ENCODE peak calls at places on chromosomes 2 and 18, in eight cellular contexts. U is psoas muscle; R is B cell; S is CD8-positive, alpha-beta T cell; V is AG09319; D is GM06990; M is type B pancreatic cell; X is kidney epithelial cell. G is an unnamed sample.

GRCh38 chr2:239584986-239585385 is 184.2 kb upstream of the HDAC4 start:
- DNase-seq in U (no peak), R (no peak), S (no peak), V (no peak), D (no peak), M (no peak), X (no peak), G (no peak)

GRCh38 chr18:32867330-32867729 is 94.5 kb upstream of the KLHL14 start:
- DNase-seq in U (no peak), R (peak; percentile 58), S (no peak), V (no peak), D (no peak), M (no peak), X (no peak), G (no peak)

GRCh38 chr2:170408461-170409163 is 230.7 kb downstream of the MYO3B start:
- DNase-seq in U (no peak), R (no peak), S (no peak), V (no peak), D (peak; percentile 23), M (no peak), X (no peak), G (no peak)

GRCh38 chr18:79523738-79524180 is 128.0 kb downstream of the NFATC1 start:
- DNase-seq in U (no peak), R (peak; percentile 83), S (peak; percentile 73), V (no peak), D (no peak), M (no peak), X (no peak), G (peak; percentile 79)

GRCh38 chr2:21123473-21124393 is at the start of gene TDRD15:
- DNase-seq in U (no peak), R (no peak), S (no peak), V (no peak), D (no peak), M (no peak), X (no peak), G (no peak)

GRCh38 chr2:164178835-164179470 is 442.3 kb downstream of the GRB14 start:
- DNase-seq in U (no peak), R (no peak), S (no peak), V (no peak), D (no peak), M (no peak), X (peak; percentile 25), G (no peak)

GRCh38 chr2:221762496-221762895 is 190.4 kb upstream of the EPHA4 start:
- DNase-seq in U (no peak), R (no peak), S (no peak), V (no peak), D (no peak), M (no peak), X (no peak), G (no peak)

GRCh38 chr18:5066380-5066977 is 130.6 kb downstream of the AKAIN1 start:
- DNase-seq in U (no peak), R (no peak), S (no peak), V (no peak), D (no peak), M (no peak), X (no peak), G (no peak)

GRCh38 chr2:172173307-172173706 is 70.6 kb upstream of the DLX2 start:
- DNase-seq in U (no peak), R (no peak), S (no peak), V (no peak), D (no peak), M (no peak), X (no peak), G (no peak)

GRCh38 chr2:214484239-214484638 is 73.4 kb downstream of the VWC2L start:
- DNase-seq in U (no peak), R (no peak), S (no peak), V (no peak), D (no peak), M (no peak), X (no peak), G (no peak)

GRCh38 chr2:2656046-2656715 is 325.1 kb upstream of the MYT1L start:
- DNase-seq in U (no peak), R (no peak), S (no peak), V (no peak), D (no peak), M (no peak), X (no peak), G (no peak)

GRCh38 chr18:22505136-22505535 is 87.4 kb upstream of the CTAGE1 start:
- DNase-seq in U (no peak), R (no peak), S (no peak), V (peak; percentile 57), D (no peak), M (no peak), X (no peak), G (no peak)

GRCh38 chr18:13147146-13147545 is 71.4 kb upstream of the LDLRAD4 start:
- DNase-seq in U (no peak), R (no peak), S (no peak), V (no peak), D (no peak), M (no peak), X (no peak), G (no peak)

GRCh38 chr18:36509646-36510197 is 212.2 kb downstream of the FHOD3 start:
- DNase-seq in U (no peak), R (no peak), S (no peak), V (no peak), D (no peak), M (no peak), X (no peak), G (no peak)

GRCh38 chr2:190682168-190682567 is 33.3 kb downstream of the NAB1 start:
- DNase-seq in U (no peak), R (no peak), S (no peak), V (no peak), D (no peak), M (no peak), X (no peak), G (no peak)

GRCh38 chr2:31254237-31255203 is 20.6 kb downstream of the EHD3 start:
- DNase-seq in U (no peak), R (no peak), S (no peak), V (no peak), D (no peak), M (no peak), X (no peak), G (no peak)

GRCh38 chr2:236994361-236994760 is 91.3 kb upstream of the COPS8 start:
- DNase-seq in U (no peak), R (no peak), S (no peak), V (no peak), D (no peak), M (no peak), X (no peak), G (no peak)

GRCh38 chr2:191189112-191189635 is 38.4 kb upstream of the STAT4 start:
- DNase-seq in U (no peak), R (no peak), S (no peak), V (no peak), D (no peak), M (no peak), X (no peak), G (no peak)

GRCh38 chr2:86806059-86806857 is 15.5 kb upstream of the CD8A start:
- DNase-seq in U (no peak), R (no peak), S (peak; percentile 37), V (no peak), D (no peak), M (no peak), X (no peak), G (no peak)

GRCh38 chr2:239804161-239805042 is 220.7 kb downstream of the NDUFA10 start:
- DNase-seq in U (no peak), R (no peak), S (no peak), V (no peak), D (no peak), M (peak; percentile 58), X (no peak), G (no peak)

GRCh38 chr18:39167990-39168389 is 1602.4 kb upstream of the CELF4 start:
- DNase-seq in U (no peak), R (no peak), S (no peak), V (no peak), D (no peak), M (no peak), X (no peak), G (no peak)

GRCh38 chr2:219597552-219598307 is at the start of gene STK11IP:
- DNase-seq in U (peak; percentile 97), R (peak; percentile 92), S (peak; percentile 93), V (peak; percentile 91), D (peak; percentile 97), M (peak; percentile 93), X (peak; percentile 90), G (peak; percentile 94)

GRCh38 chr2:168212866-168213265 is 34.5 kb downstream of the STK39 start:
- DNase-seq in U (no peak), R (no peak), S (no peak), V (no peak), D (no peak), M (no peak), X (no peak), G (no peak)

GRCh38 chr18:58615150-58616132 is 13.4 kb downstream of the ALPK2 start:
- DNase-seq in U (no peak), R (no peak), S (peak; percentile 59), V (no peak), D (peak; percentile 71), M (no peak), X (no peak), G (peak; percentile 61)

GRCh38 chr2:113940891-113941290 is 51.0 kb downstream of the ACTR3 start:
- DNase-seq in U (no peak), R (no peak), S (no peak), V (no peak), D (no peak), M (no peak), X (no peak), G (no peak)

GRCh38 chr2:46683541-46683940 is 204.2 kb downstream of the TMEM247 start:
- DNase-seq in U (no peak), R (peak; percentile 52), S (no peak), V (no peak), D (no peak), M (no peak), X (no peak), G (no peak)

GRCh38 chr18:22101731-22102130 is 67.7 kb upstream of the GATA6 start:
- DNase-seq in U (no peak), R (no peak), S (no peak), V (no peak), D (no peak), M (no peak), X (no peak), G (no peak)

GRCh38 chr2:64217198-64217869 is 73.1 kb upstream of the PELI1 start:
- DNase-seq in U (no peak), R (no peak), S (no peak), V (no peak), D (no peak), M (no peak), X (no peak), G (no peak)
- TF ChIP-seq CTCF in U (no peak), R (no peak), S (no peak), V (no peak), D (no peak), M (no peak), X (no peak), G (no peak)

GRCh38 chr18:31573047-31573446 is 18.6 kb upstream of the TTR start:
- DNase-seq in U (no peak), R (no peak), S (no peak), V (no peak), D (no peak), M (no peak), X (no peak), G (no peak)
- TF ChIP-seq CTCF in U (no peak), R (no peak), S (no peak), V (no peak), D (no peak), M (no peak), X (no peak), G (no peak)

GRCh38 chr2:181457121-181457740 is at the start of gene ITGA4:
- DNase-seq in U (peak; percentile 52), R (peak; percentile 96), S (peak; percentile 84), V (peak; percentile 49), D (peak; percentile 93), M (peak; percentile 84), X (no peak), G (peak; percentile 82)
- TF ChIP-seq CTCF in U (peak; percentile 42), R (peak; percentile 81), S (peak; percentile 78), V (peak; percentile 64), D (peak; percentile 76), M (peak; percentile 85), X (peak; percentile 62), G (peak; percentile 97)

GRCh38 chr2:213149332-213149875 is 2.0 kb downstream of the IKZF2 start:
- DNase-seq in U (no peak), R (no peak), S (no peak), V (no peak), D (no peak), M (no peak), X (no peak), G (no peak)
- TF ChIP-seq CTCF in U (peak; percentile 15), R (no peak), S (no peak), V (no peak), D (peak; percentile 21), M (no peak), X (peak; percentile 4), G (peak; percentile 17)

G was measured in GM13977.